ENCODE peak calls at places on chromosomes 11 and 22, in four cellular contexts. W is hepatocyte, Y is GM12878, Z is Caco-2. H is an unnamed sample.
A peak's percentile ranks its signal among the peaks of the same experiment; 100 is the strongest.

GRCh38 chr22:30208631-30209603 is 37.6 kb downstream of the LIF start:
- DNase-seq in W (peak; percentile 89), Y (no peak), Z (peak; percentile 87), H (peak; percentile 84)

GRCh38 chr22:40215266-40215665 is 37.5 kb downstream of the TNRC6B start:
- DNase-seq in W (no peak), Y (no peak), Z (no peak), H (no peak)

GRCh38 chr11:63866211-63866610 is 27.3 kb downstream of the MARK2 start:
- DNase-seq in W (peak; percentile 53), Y (peak; percentile 86), Z (no peak), H (peak; percentile 73)

GRCh38 chr11:112115389-112115788 is 28.7 kb downstream of the SDHD start:
- DNase-seq in W (no peak), Y (no peak), Z (no peak), H (no peak)

GRCh38 chr11:93942176-93942575 is 79.0 kb upstream of the HEPHL1 start:
- DNase-seq in W (no peak), Y (no peak), Z (no peak), H (no peak)

GRCh38 chr22:35054064-35054463 is 11.9 kb upstream of the ISX start:
- DNase-seq in W (no peak), Y (no peak), Z (no peak), H (no peak)

GRCh38 chr22:47772864-47773263 is 1010.4 kb downstream of the TBC1D22A start:
- DNase-seq in W (no peak), Y (no peak), Z (no peak), H (no peak)

GRCh38 chr11:118908931-118909618 is 16.7 kb downstream of the BCL9L start:
- DNase-seq in W (peak; percentile 95), Y (no peak), Z (peak; percentile 84), H (peak; percentile 59)

GRCh38 chr22:25167834-25168601 is 31.6 kb upstream of the CRYBB3 start:
- DNase-seq in W (no peak), Y (no peak), Z (no peak), H (peak; percentile 78)

GRCh38 chr11:60840711-60841430 is 1.0 kb upstream of the CCDC86 start:
- DNase-seq in W (no peak), Y (no peak), Z (no peak), H (no peak)

GRCh38 chr22:32866953-32867352 is 65.4 kb downstream of the TIMP3 start:
- DNase-seq in W (no peak), Y (no peak), Z (no peak), H (no peak)

GRCh38 chr22:24134090-24134846 is 47.0 kb upstream of the SUSD2 start:
- DNase-seq in W (no peak), Y (no peak), Z (no peak), H (no peak)

GRCh38 chr11:70761094-70761905 is 363.0 kb downstream of the CTTN start:
- DNase-seq in W (no peak), Y (no peak), Z (peak; percentile 36), H (no peak)

GRCh38 chr11:88175004-88175706 is at the start of gene RAB38:
- DNase-seq in W (peak; percentile 78), Y (no peak), Z (peak; percentile 56), H (peak; percentile 72)

GRCh38 chr11:77075425-77075905 is 8.7 kb downstream of the CAPN5 start:
- DNase-seq in W (peak; percentile 52), Y (no peak), Z (peak; percentile 55), H (no peak)

GRCh38 chr11:116787436-116787785 is 412 bp downstream of the ZPR1 start:
- DNase-seq in W (no peak), Y (no peak), Z (no peak), H (no peak)
- TF ChIP-seq CTCF in W (no peak), Y (no peak), Z (no peak), H (no peak)

DNA sequence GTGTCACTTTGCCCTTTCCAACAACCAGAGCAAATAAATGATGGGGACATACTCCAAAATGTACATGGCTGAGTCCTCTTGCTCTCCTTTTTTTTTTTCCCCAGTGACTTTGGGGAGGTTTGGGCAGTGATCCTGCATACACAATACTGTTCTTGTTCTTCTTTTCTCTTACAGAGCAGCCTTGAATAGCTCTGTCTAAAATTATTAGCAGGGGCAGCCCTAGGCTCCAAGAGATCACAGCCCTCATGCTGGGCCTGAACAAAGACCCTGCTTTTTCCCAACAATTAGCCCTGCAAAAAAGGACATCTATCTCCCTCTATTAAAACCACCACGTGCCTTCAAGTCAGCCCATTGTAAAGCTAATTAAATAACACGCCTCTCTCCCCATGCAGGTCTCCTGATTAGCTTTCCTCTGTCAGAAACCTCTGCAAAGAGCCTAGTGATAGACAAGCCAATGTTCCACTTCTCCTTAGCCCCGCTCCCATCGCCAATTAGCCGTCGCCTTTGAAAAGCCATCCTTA is 54.7 kb downstream of the ETS1 start:
- DNase-seq in W (no peak), Y (no peak), Z (no peak), H (no peak)
- H3K27me3 ChIP-seq in W (no peaks in the 10 kb centered on the region), Y (no peaks in the 10 kb centered on the region), Z (no peaks in the 10 kb centered on the region), H (no peaks in the 10 kb centered on the region)

GRCh38 chr22:37253164-37253660 is 9.1 kb upstream of the RAC2 start:
- DNase-seq in W (no peak), Y (no peak), Z (no peak), H (no peak)
- TF ChIP-seq CTCF in W (no peak), Y (no peak), Z (no peak), H (no peak)

GRCh38 chr11:2789791-2790580 is 90.2 kb upstream of the KCNQ1OT1 start:
- DNase-seq in W (no peak), Y (no peak), Z (peak; percentile 20), H (no peak)
- H3K27me3 ChIP-seq in W (no peaks in the 10 kb centered on the region), Y (no peaks in the 10 kb centered on the region), Z (no peaks in the 10 kb centered on the region), H (peaks cover 6% of the 10 kb centered on the region)

DNA sequence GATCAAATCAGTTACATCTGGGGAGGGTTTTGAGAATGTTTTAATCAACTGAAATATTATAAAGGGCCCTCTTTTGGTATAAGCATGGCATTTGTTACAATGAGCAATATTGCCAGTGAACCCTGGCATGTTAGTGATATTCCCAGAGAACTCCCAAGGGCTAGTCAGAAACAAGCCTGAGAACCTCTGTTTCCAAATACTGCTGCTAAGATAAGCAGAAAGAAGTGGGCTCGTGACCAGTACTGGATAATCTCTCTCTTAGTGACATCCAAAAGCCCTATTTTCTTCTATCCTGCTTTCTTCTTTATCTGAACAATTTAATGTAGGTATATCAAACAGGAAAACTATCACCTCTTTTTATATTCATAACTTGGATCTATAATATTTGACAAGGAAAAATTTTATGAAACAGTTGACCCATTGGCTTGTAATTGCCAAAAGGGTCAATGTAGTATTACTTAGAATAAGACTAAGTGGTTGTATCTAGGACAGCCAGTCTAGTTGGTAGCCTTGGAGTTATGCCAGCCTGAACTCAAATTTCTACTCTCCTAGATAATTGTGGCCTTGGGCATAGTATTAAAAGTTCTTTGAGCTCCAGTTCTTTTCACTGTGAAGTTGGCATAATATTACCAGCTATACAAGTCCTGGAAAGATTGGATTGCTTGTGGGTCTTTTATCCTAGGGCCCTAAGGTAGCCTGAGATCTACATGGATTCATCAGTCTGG is 15.7 kb downstream of the CAT start:
- DNase-seq in W (no peak), Y (no peak), Z (no peak), H (no peak)
- TF ChIP-seq CTCF in W (no peak), Y (no peak), Z (no peak), H (no peak)

GRCh38 chr22:22817468-22818201 is 70.0 kb upstream of the IGLL5 start:
- DNase-seq in W (no peak), Y (no peak), Z (no peak), H (no peak)

GRCh38 chr22:22820076-22820475 is 67.5 kb upstream of the IGLL5 start:
- DNase-seq in W (no peak), Y (no peak), Z (no peak), H (no peak)

GRCh38 chr22:22818861-22819855 is 68.5 kb upstream of the IGLL5 start:
- DNase-seq in W (no peak), Y (peak; percentile 47), Z (no peak), H (no peak)

GRCh38 chr22:22816766-22817410 is 70.7 kb upstream of the IGLL5 start:
- DNase-seq in W (no peak), Y (no peak), Z (no peak), H (no peak)

GRCh38 chr22:22818202-22818538 is 69.4 kb upstream of the IGLL5 start:
- DNase-seq in W (no peak), Y (no peak), Z (no peak), H (no peak)
- H3K27me3 ChIP-seq in W (peaks cover 3% of the 10 kb centered on the region), Y (no peaks in the 10 kb centered on the region), Z (no peaks in the 10 kb centered on the region), H (peaks cover 48% of the 10 kb centered on the region)

GRCh38 chr11:62392944-62393628 is 25.7 kb upstream of the SCGB1A1 start:
- DNase-seq in W (peak; percentile 51), Y (no peak), Z (peak; percentile 81), H (peak; percentile 87)
- TF ChIP-seq CTCF in W (peak; percentile 37), Y (peak; percentile 32), Z (peak; percentile 74), H (peak; percentile 63)